ENCODE peak calls at places on chromosome 9, in eight cellular contexts. One of them, this sample, is unnamed.
A peak's percentile ranks its signal among the peaks of the same experiment; 100 is the strongest.

GRCh38 chr9:86891091-86891490 is 56.2 kb downstream of the GAS1 start:
- DNase-seq in IMR-90: no peak
- DNase-seq in transverse colon: no peak
- DNase-seq in vagina: no peak
- DNase-seq in heart left ventricle: no peak
- DNase-seq in tibial nerve: no peak
- DNase-seq in body of pancreas: no peak
- DNase-seq in esophagus squamous epithelium: no peak
- DNase-seq in this sample: no peak

GRCh38 chr9:95073042-95073607 is 244.4 kb downstream of the FANCC start:
- DNase-seq in tibial nerve: no peak
- DNase-seq in body of pancreas: no peak
- DNase-seq in IMR-90: no peak
- DNase-seq in transverse colon: no peak
- DNase-seq in esophagus squamous epithelium: no peak
- DNase-seq in vagina: peak; percentile 84
- DNase-seq in heart left ventricle: no peak
- DNase-seq in this sample: no peak

GRCh38 chr9:6355728-6356127 is 27.6 kb downstream of the TPD52L3 start:
- DNase-seq in IMR-90: peak; percentile 84
- DNase-seq in vagina: no peak
- DNase-seq in tibial nerve: no peak
- DNase-seq in body of pancreas: no peak
- DNase-seq in heart left ventricle: no peak
- DNase-seq in esophagus squamous epithelium: no peak
- DNase-seq in transverse colon: no peak
- DNase-seq in this sample: no peak

GRCh38 chr9:136977223-136978072 is at the start of gene PTGDS:
- DNase-seq in transverse colon: no peak
- DNase-seq in IMR-90: peak; percentile 13
- DNase-seq in esophagus squamous epithelium: no peak
- DNase-seq in heart left ventricle: peak; percentile 93
- DNase-seq in body of pancreas: no peak
- DNase-seq in tibial nerve: peak; percentile 66
- DNase-seq in vagina: no peak
- DNase-seq in this sample: peak; percentile 67

GRCh38 chr9:93100265-93100636 is 4.2 kb downstream of the CARD19 start:
- DNase-seq in heart left ventricle: no peak
- DNase-seq in body of pancreas: no peak
- DNase-seq in vagina: no peak
- DNase-seq in esophagus squamous epithelium: no peak
- DNase-seq in IMR-90: no peak
- DNase-seq in tibial nerve: no peak
- DNase-seq in transverse colon: peak; percentile 3
- DNase-seq in this sample: no peak

GRCh38 chr9:23693374-23693773 is 132.7 kb downstream of the ELAVL2 start:
- DNase-seq in transverse colon: no peak
- DNase-seq in IMR-90: no peak
- DNase-seq in tibial nerve: no peak
- DNase-seq in esophagus squamous epithelium: no peak
- DNase-seq in body of pancreas: no peak
- DNase-seq in heart left ventricle: no peak
- DNase-seq in vagina: no peak
- DNase-seq in this sample: no peak

GRCh38 chr9:121075251-121076036 is 689 bp downstream of the CNTRL start:
- DNase-seq in IMR-90: peak; percentile 8
- DNase-seq in body of pancreas: no peak
- DNase-seq in esophagus squamous epithelium: no peak
- DNase-seq in vagina: no peak
- DNase-seq in heart left ventricle: no peak
- DNase-seq in tibial nerve: no peak
- DNase-seq in transverse colon: no peak
- DNase-seq in this sample: no peak

GRCh38 chr9:124834586-124834985 is 18.7 kb upstream of the WDR38 start:
- DNase-seq in tibial nerve: no peak
- DNase-seq in transverse colon: no peak
- DNase-seq in heart left ventricle: no peak
- DNase-seq in esophagus squamous epithelium: no peak
- DNase-seq in body of pancreas: no peak
- DNase-seq in vagina: no peak
- DNase-seq in IMR-90: peak; percentile 67
- DNase-seq in this sample: no peak

GRCh38 chr9:130292104-130292503 is 26.5 kb downstream of the HMCN2 start:
- DNase-seq in transverse colon: no peak
- DNase-seq in IMR-90: no peak
- DNase-seq in tibial nerve: peak; percentile 50
- DNase-seq in heart left ventricle: peak; percentile 10
- DNase-seq in body of pancreas: peak; percentile 20
- DNase-seq in vagina: no peak
- DNase-seq in esophagus squamous epithelium: no peak
- DNase-seq in this sample: peak; percentile 81

GRCh38 chr9:78630966-78631365 is 334.0 kb downstream of the PSAT1 start:
- DNase-seq in body of pancreas: no peak
- DNase-seq in tibial nerve: no peak
- DNase-seq in heart left ventricle: no peak
- DNase-seq in vagina: no peak
- DNase-seq in transverse colon: no peak
- DNase-seq in IMR-90: no peak
- DNase-seq in esophagus squamous epithelium: no peak
- DNase-seq in this sample: no peak

GRCh38 chr9:78029601-78030552 is 1.7 kb downstream of the GNAQ start:
- DNase-seq in esophagus squamous epithelium: no peak
- DNase-seq in body of pancreas: no peak
- DNase-seq in tibial nerve: no peak
- DNase-seq in vagina: no peak
- DNase-seq in heart left ventricle: no peak
- DNase-seq in transverse colon: peak; percentile 14
- DNase-seq in IMR-90: peak; percentile 48
- DNase-seq in this sample: peak; percentile 28

GRCh38 chr9:34675048-34675714 is 12.7 kb upstream of the CCL27 start:
- DNase-seq in esophagus squamous epithelium: no peak
- DNase-seq in vagina: no peak
- DNase-seq in transverse colon: peak; percentile 78
- DNase-seq in tibial nerve: peak; percentile 64
- DNase-seq in IMR-90: peak; percentile 59
- DNase-seq in body of pancreas: peak; percentile 69
- DNase-seq in heart left ventricle: no peak
- DNase-seq in this sample: peak; percentile 37

GRCh38 chr9:83219154-83219923 is 156.4 kb upstream of the RASEF start:
- DNase-seq in IMR-90: peak; percentile 46
- DNase-seq in transverse colon: peak; percentile 73
- DNase-seq in body of pancreas: peak; percentile 91
- DNase-seq in tibial nerve: peak; percentile 60
- DNase-seq in vagina: no peak
- DNase-seq in esophagus squamous epithelium: no peak
- DNase-seq in heart left ventricle: peak; percentile 90
- DNase-seq in this sample: peak; percentile 75

GRCh38 chr9:132752877-132753592 is 82.8 kb downstream of the GTF3C4 start:
- DNase-seq in body of pancreas: no peak
- DNase-seq in transverse colon: no peak
- DNase-seq in esophagus squamous epithelium: no peak
- DNase-seq in vagina: peak; percentile 64
- DNase-seq in tibial nerve: no peak
- DNase-seq in IMR-90: no peak
- DNase-seq in heart left ventricle: no peak
- DNase-seq in this sample: no peak

GRCh38 chr9:32622948-32623347 is 12.5 kb downstream of the TAF1L start:
- DNase-seq in heart left ventricle: no peak
- DNase-seq in esophagus squamous epithelium: no peak
- DNase-seq in vagina: no peak
- DNase-seq in transverse colon: no peak
- DNase-seq in body of pancreas: no peak
- DNase-seq in IMR-90: no peak
- DNase-seq in tibial nerve: no peak
- DNase-seq in this sample: no peak

GRCh38 chr9:124180557-124180956 is 77.2 kb upstream of the NEK6 start:
- DNase-seq in tibial nerve: peak; percentile 46
- DNase-seq in heart left ventricle: peak; percentile 55
- DNase-seq in transverse colon: peak; percentile 22
- DNase-seq in IMR-90: peak; percentile 45
- DNase-seq in esophagus squamous epithelium: no peak
- DNase-seq in body of pancreas: peak; percentile 39
- DNase-seq in vagina: no peak
- DNase-seq in this sample: no peak

GRCh38 chr9:281753-282645 is 67.3 kb downstream of the DOCK8 start:
- DNase-seq in body of pancreas: no peak
- DNase-seq in transverse colon: no peak
- DNase-seq in tibial nerve: no peak
- DNase-seq in vagina: no peak
- DNase-seq in IMR-90: no peak
- DNase-seq in esophagus squamous epithelium: no peak
- DNase-seq in heart left ventricle: no peak
- DNase-seq in this sample: no peak

GRCh38 chr9:69554945-69555344 is 117.2 kb downstream of the APBA1 start:
- DNase-seq in transverse colon: no peak
- DNase-seq in heart left ventricle: no peak
- DNase-seq in esophagus squamous epithelium: no peak
- DNase-seq in tibial nerve: peak; percentile 18
- DNase-seq in IMR-90: peak; percentile 93
- DNase-seq in vagina: no peak
- DNase-seq in body of pancreas: no peak
- DNase-seq in this sample: no peak

GRCh38 chr9:89185980-89186379 is 7.4 kb upstream of the SHC3 start:
- DNase-seq in transverse colon: no peak
- DNase-seq in IMR-90: peak; percentile 29
- DNase-seq in tibial nerve: no peak
- DNase-seq in heart left ventricle: no peak
- DNase-seq in vagina: no peak
- DNase-seq in esophagus squamous epithelium: no peak
- DNase-seq in body of pancreas: no peak
- DNase-seq in this sample: no peak

GRCh38 chr9:134306583-134307222 is 19.6 kb upstream of the RXRA start:
- DNase-seq in body of pancreas: no peak
- DNase-seq in vagina: no peak
- DNase-seq in IMR-90: no peak
- DNase-seq in esophagus squamous epithelium: no peak
- DNase-seq in tibial nerve: no peak
- DNase-seq in transverse colon: no peak
- DNase-seq in heart left ventricle: peak; percentile 48
- DNase-seq in this sample: no peak

GRCh38 chr9:34134521-34134920 is 8.0 kb upstream of the DCAF12 start:
- DNase-seq in vagina: no peak
- DNase-seq in IMR-90: no peak
- DNase-seq in heart left ventricle: no peak
- DNase-seq in esophagus squamous epithelium: no peak
- DNase-seq in body of pancreas: no peak
- DNase-seq in tibial nerve: no peak
- DNase-seq in transverse colon: no peak
- DNase-seq in this sample: no peak

GRCh38 chr9:93683331-93684134 is 107.1 kb downstream of the PHF2 start:
- DNase-seq in IMR-90: no peak
- DNase-seq in body of pancreas: no peak
- DNase-seq in esophagus squamous epithelium: no peak
- DNase-seq in heart left ventricle: peak; percentile 18
- DNase-seq in vagina: no peak
- DNase-seq in tibial nerve: no peak
- DNase-seq in transverse colon: peak; percentile 4
- DNase-seq in this sample: peak; percentile 6

GRCh38 chr9:114156658-114157421 is 1.5 kb downstream of the COL27A1 start:
- DNase-seq in tibial nerve: peak; percentile 37
- DNase-seq in vagina: no peak
- DNase-seq in heart left ventricle: peak; percentile 69
- DNase-seq in transverse colon: peak; percentile 27
- DNase-seq in IMR-90: peak; percentile 84
- DNase-seq in body of pancreas: peak; percentile 65
- DNase-seq in esophagus squamous epithelium: no peak
- DNase-seq in this sample: peak; percentile 80

GRCh38 chr9:133573791-133574515 is 35.2 kb downstream of the FAM163B start:
- DNase-seq in esophagus squamous epithelium: no peak
- DNase-seq in heart left ventricle: no peak
- DNase-seq in body of pancreas: no peak
- DNase-seq in tibial nerve: no peak
- DNase-seq in vagina: no peak
- DNase-seq in transverse colon: no peak
- DNase-seq in IMR-90: no peak
- DNase-seq in this sample: no peak

GRCh38 chr9:90559075-90560073 is 83.2 kb downstream of the DIRAS2 start:
- DNase-seq in esophagus squamous epithelium: no peak
- DNase-seq in IMR-90: no peak
- DNase-seq in vagina: no peak
- DNase-seq in body of pancreas: peak; percentile 38
- DNase-seq in tibial nerve: no peak
- DNase-seq in heart left ventricle: no peak
- DNase-seq in transverse colon: no peak
- DNase-seq in this sample: no peak

GRCh38 chr9:113636165-113636564 is 172.6 kb downstream of the RGS3 start:
- DNase-seq in vagina: no peak
- DNase-seq in heart left ventricle: no peak
- DNase-seq in body of pancreas: no peak
- DNase-seq in esophagus squamous epithelium: no peak
- DNase-seq in IMR-90: peak; percentile 91
- DNase-seq in transverse colon: no peak
- DNase-seq in tibial nerve: no peak
- DNase-seq in this sample: no peak

GRCh38 chr9:121509175-121509574 is 9.5 kb upstream of the GGTA1 start:
- DNase-seq in heart left ventricle: no peak
- DNase-seq in tibial nerve: no peak
- DNase-seq in esophagus squamous epithelium: no peak
- DNase-seq in transverse colon: no peak
- DNase-seq in vagina: no peak
- DNase-seq in IMR-90: peak; percentile 9
- DNase-seq in body of pancreas: no peak
- DNase-seq in this sample: no peak

GRCh38 chr9:131393622-131394463 is at the start of gene PRRC2B:
- DNase-seq in heart left ventricle: peak; percentile 89
- DNase-seq in transverse colon: peak; percentile 89
- DNase-seq in vagina: no peak
- DNase-seq in IMR-90: peak; percentile 62
- DNase-seq in esophagus squamous epithelium: no peak
- DNase-seq in body of pancreas: peak; percentile 87
- DNase-seq in tibial nerve: peak; percentile 69
- DNase-seq in this sample: peak; percentile 82
- TF ChIP-seq POLR2A in heart left ventricle: no peak
- TF ChIP-seq POLR2A in transverse colon: no peak
- TF ChIP-seq POLR2A in vagina: peak; percentile 66
- TF ChIP-seq POLR2A in IMR-90: peak; percentile 81
- TF ChIP-seq POLR2A in esophagus squamous epithelium: peak; percentile 63
- TF ChIP-seq POLR2A in body of pancreas: peak; percentile 46
- TF ChIP-seq POLR2A in tibial nerve: no peak
- TF ChIP-seq POLR2A in this sample: peak; percentile 41

GRCh38 chr9:17622166-17622565 is 43.3 kb downstream of the SH3GL2 start:
- DNase-seq in IMR-90: no peak
- DNase-seq in heart left ventricle: no peak
- DNase-seq in transverse colon: no peak
- DNase-seq in body of pancreas: no peak
- DNase-seq in vagina: no peak
- DNase-seq in tibial nerve: no peak
- DNase-seq in esophagus squamous epithelium: no peak
- DNase-seq in this sample: no peak
- H3K9me3 ChIP-seq in IMR-90: no peaks in the 10 kb centered on the region
- H3K9me3 ChIP-seq in heart left ventricle: no peaks in the 10 kb centered on the region
- H3K9me3 ChIP-seq in transverse colon: no peaks in the 10 kb centered on the region
- H3K9me3 ChIP-seq in body of pancreas: no peaks in the 10 kb centered on the region
- H3K9me3 ChIP-seq in vagina: no peaks in the 10 kb centered on the region
- H3K9me3 ChIP-seq in tibial nerve: no peaks in the 10 kb centered on the region
- H3K9me3 ChIP-seq in esophagus squamous epithelium: no peaks in the 10 kb centered on the region
- H3K9me3 ChIP-seq in this sample: no peaks in the 10 kb centered on the region

GRCh38 chr9:38081356-38082108 is 12.5 kb upstream of the SHB start:
- DNase-seq in transverse colon: no peak
- DNase-seq in heart left ventricle: no peak
- DNase-seq in vagina: peak; percentile 79
- DNase-seq in tibial nerve: no peak
- DNase-seq in esophagus squamous epithelium: no peak
- DNase-seq in body of pancreas: no peak
- DNase-seq in IMR-90: no peak
- DNase-seq in this sample: no peak
- TF ChIP-seq POLR2A in transverse colon: no peak
- TF ChIP-seq POLR2A in heart left ventricle: no peak
- TF ChIP-seq POLR2A in vagina: no peak
- TF ChIP-seq POLR2A in tibial nerve: no peak
- TF ChIP-seq POLR2A in esophagus squamous epithelium: no peak
- TF ChIP-seq POLR2A in body of pancreas: no peak
- TF ChIP-seq POLR2A in IMR-90: no peak
- TF ChIP-seq POLR2A in this sample: no peak

GRCh38 chr9:18568969-18569368 is 95.0 kb downstream of the ADAMTSL1 start:
- DNase-seq in tibial nerve: no peak
- DNase-seq in heart left ventricle: no peak
- DNase-seq in IMR-90: peak; percentile 46
- DNase-seq in vagina: no peak
- DNase-seq in body of pancreas: no peak
- DNase-seq in esophagus squamous epithelium: no peak
- DNase-seq in transverse colon: no peak
- DNase-seq in this sample: no peak
- H3K9me3 ChIP-seq in tibial nerve: no peaks in the 10 kb centered on the region
- H3K9me3 ChIP-seq in heart left ventricle: no peaks in the 10 kb centered on the region
- H3K9me3 ChIP-seq in IMR-90: no peaks in the 10 kb centered on the region
- H3K9me3 ChIP-seq in vagina: no peaks in the 10 kb centered on the region
- H3K9me3 ChIP-seq in body of pancreas: no peaks in the 10 kb centered on the region
- H3K9me3 ChIP-seq in esophagus squamous epithelium: no peaks in the 10 kb centered on the region
- H3K9me3 ChIP-seq in transverse colon: no peaks in the 10 kb centered on the region
- H3K9me3 ChIP-seq in this sample: no peaks in the 10 kb centered on the region